ENCODE peak calls at places on chromosome 12, in six cellular contexts. R is mesothelial cell of epicardium, E is NCI-H774, Q is esophagus squamous epithelium, G is NCI-H460, N is activated T-helper 1 cell treated with Interleukin-2 at 50 U/mL for 16 hours. B is an unnamed sample.

GRCh38 chr12:3242199-3242863 is 165.2 kb downstream of the TSPAN9 start:
- DNase-seq in R (no peak), E (no peak), Q (no peak), G (no peak), N (no peak), B (peak; percentile 67)

GRCh38 chr12:112869091-112869490 is 37.7 kb upstream of the OAS1 start:
- DNase-seq in R (no peak), E (no peak), Q (no peak), G (no peak), N (no peak), B (no peak)

GRCh38 chr12:52436000-52436827 is 2.0 kb upstream of the KRT75 start:
- DNase-seq in R (no peak), E (no peak), Q (no peak), G (no peak), N (no peak), B (no peak)

GRCh38 chr12:49777341-49777740 is 36.0 kb downstream of the TMBIM6 start:
- DNase-seq in R (no peak), E (no peak), Q (no peak), G (no peak), N (no peak), B (no peak)

GRCh38 chr12:112304411-112304810 is 77.8 kb downstream of the HECTD4 start:
- DNase-seq in R (no peak), E (no peak), Q (no peak), G (no peak), N (no peak), B (no peak)

GRCh38 chr12:96063046-96063445 is 27.7 kb upstream of the LTA4H start:
- DNase-seq in R (no peak), E (no peak), Q (no peak), G (no peak), N (no peak), B (no peak)

GRCh38 chr12:78143717-78144116 is 313.0 kb downstream of the NAV3 start:
- DNase-seq in R (no peak), E (no peak), Q (no peak), G (no peak), N (no peak), B (no peak)

GRCh38 chr12:55738113-55739024 is 4.6 kb upstream of the GDF11 start:
- DNase-seq in R (peak; percentile 72), E (peak; percentile 90), Q (peak; percentile 52), G (peak; percentile 83), N (peak; percentile 57), B (peak; percentile 87)

GRCh38 chr12:31514912-31515311 is 76.0 kb downstream of the DENND5B start:
- DNase-seq in R (no peak), E (no peak), Q (no peak), G (no peak), N (no peak), B (no peak)

GRCh38 chr12:45279916-45280547 is 64.1 kb downstream of the ANO6 start:
- DNase-seq in R (no peak), E (no peak), Q (no peak), G (no peak), N (no peak), B (no peak)

GRCh38 chr12:116066381-116067230 is 210.9 kb downstream of the MED13L start:
- DNase-seq in R (no peak), E (no peak), Q (no peak), G (peak; percentile 45), N (peak; percentile 22), B (peak; percentile 32)

GRCh38 chr12:120230326-120230973 is 29.5 kb upstream of the RPLP0 start:
- DNase-seq in R (no peak), E (no peak), Q (no peak), G (peak; percentile 93), N (no peak), B (peak; percentile 94)

GRCh38 chr12:54360717-54361456 is 3.4 kb downstream of the GPR84 start:
- DNase-seq in R (peak; percentile 87), E (peak; percentile 81), Q (no peak), G (peak; percentile 85), N (no peak), B (peak; percentile 94)

GRCh38 chr12:28320353-28320752 is 130.1 kb downstream of the CCDC91 start:
- DNase-seq in R (no peak), E (no peak), Q (no peak), G (no peak), N (no peak), B (no peak)

GRCh38 chr12:28015165-28015564 is 42.6 kb upstream of the PTHLH start:
- DNase-seq in R (no peak), E (no peak), Q (no peak), G (no peak), N (no peak), B (no peak)

GRCh38 chr12:39587247-39587646 is 32.4 kb downstream of the ABCD2 start:
- DNase-seq in R (no peak), E (no peak), Q (no peak), G (peak; percentile 17), N (no peak), B (peak; percentile 14)

GRCh38 chr12:71652656-71653055 is 11.0 kb downstream of the ZFC3H1 start:
- DNase-seq in R (no peak), E (no peak), Q (no peak), G (no peak), N (no peak), B (no peak)

GRCh38 chr12:49825360-49825970 is 2.7 kb downstream of the NCKAP5L start:
- DNase-seq in R (no peak), E (no peak), Q (no peak), G (no peak), N (no peak), B (no peak)

GRCh38 chr12:16349132-16349463 is 1.7 kb downstream of the MGST1 start:
- DNase-seq in R (no peak), E (no peak), Q (no peak), G (peak; percentile 94), N (no peak), B (no peak)

GRCh38 chr12:98373019-98373554 is 142.3 kb upstream of the TMPO start:
- DNase-seq in R (no peak), E (peak; percentile 53), Q (no peak), G (peak; percentile 64), N (no peak), B (no peak)

GRCh38 chr12:101857043-101857558 is 20.3 kb upstream of the DRAM1 start:
- DNase-seq in R (no peak), E (no peak), Q (no peak), G (no peak), N (no peak), B (no peak)

GRCh38 chr12:48145981-48146380 is 11.3 kb downstream of the ASB8 start:
- DNase-seq in R (no peak), E (no peak), Q (no peak), G (no peak), N (no peak), B (no peak)

GRCh38 chr12:75308279-75308678 is 21.8 kb downstream of the CAPS2 start:
- DNase-seq in R (no peak), E (no peak), Q (no peak), G (no peak), N (no peak), B (no peak)

B was measured in WERI-Rb-1.